ENCODE peak calls at places on chromosomes 12 and 14, in seven cellular contexts. One of them, this sample, is unnamed.
A peak's percentile ranks its signal among the peaks of the same experiment; 100 is the strongest.

GRCh38 chr14:23130875-23131274 is 11.8 kb upstream of the CEBPE start:
- DNase-seq in CD8-positive, alpha-beta memory T cell: no peak
- DNase-seq in NCI-H1417: no peak
- DNase-seq in HuH-7.5: no peak
- DNase-seq in substantia nigra: no peak
- DNase-seq in RPMI7951: no peak
- DNase-seq in neural progenitor cell: no peak
- DNase-seq in this sample: no peak

GRCh38 chr12:84822541-84822940 is 90.1 kb downstream of the SLC6A15 start:
- DNase-seq in CD8-positive, alpha-beta memory T cell: no peak
- DNase-seq in NCI-H1417: no peak
- DNase-seq in HuH-7.5: no peak
- DNase-seq in substantia nigra: no peak
- DNase-seq in RPMI7951: no peak
- DNase-seq in neural progenitor cell: no peak
- DNase-seq in this sample: peak; percentile 11

GRCh38 chr12:96235497-96235826 is 41.3 kb downstream of the ELK3 start:
- DNase-seq in CD8-positive, alpha-beta memory T cell: no peak
- DNase-seq in NCI-H1417: no peak
- DNase-seq in HuH-7.5: no peak
- DNase-seq in substantia nigra: no peak
- DNase-seq in RPMI7951: no peak
- DNase-seq in neural progenitor cell: no peak
- DNase-seq in this sample: no peak

GRCh38 chr14:95174184-95174804 is 17.0 kb upstream of the DICER1 start:
- DNase-seq in CD8-positive, alpha-beta memory T cell: no peak
- DNase-seq in NCI-H1417: no peak
- DNase-seq in HuH-7.5: no peak
- DNase-seq in substantia nigra: no peak
- DNase-seq in RPMI7951: no peak
- DNase-seq in neural progenitor cell: no peak
- DNase-seq in this sample: no peak

GRCh38 chr12:24617471-24617870 is 331.4 kb downstream of the BCAT1 start:
- DNase-seq in CD8-positive, alpha-beta memory T cell: no peak
- DNase-seq in NCI-H1417: no peak
- DNase-seq in HuH-7.5: no peak
- DNase-seq in substantia nigra: no peak
- DNase-seq in RPMI7951: peak; percentile 59
- DNase-seq in neural progenitor cell: no peak
- DNase-seq in this sample: no peak

GRCh38 chr12:121581681-121582439 is 1.0 kb upstream of the KDM2B start:
- DNase-seq in CD8-positive, alpha-beta memory T cell: no peak
- DNase-seq in NCI-H1417: peak; percentile 45
- DNase-seq in HuH-7.5: no peak
- DNase-seq in substantia nigra: peak; percentile 25
- DNase-seq in RPMI7951: peak; percentile 46
- DNase-seq in neural progenitor cell: peak; percentile 47
- DNase-seq in this sample: no peak

GRCh38 chr12:111076611-111077451 is 156.5 kb upstream of the MYL2 start:
- DNase-seq in CD8-positive, alpha-beta memory T cell: no peak
- DNase-seq in NCI-H1417: no peak
- DNase-seq in HuH-7.5: no peak
- DNase-seq in substantia nigra: no peak
- DNase-seq in RPMI7951: no peak
- DNase-seq in neural progenitor cell: peak; percentile 21
- DNase-seq in this sample: no peak

GRCh38 chr12:103841690-103842584 is 903 bp upstream of the NT5DC3 start:
- DNase-seq in CD8-positive, alpha-beta memory T cell: peak; percentile 3
- DNase-seq in NCI-H1417: peak; percentile 65
- DNase-seq in HuH-7.5: peak; percentile 63
- DNase-seq in substantia nigra: peak; percentile 32
- DNase-seq in RPMI7951: peak; percentile 99
- DNase-seq in neural progenitor cell: no peak
- DNase-seq in this sample: no peak

GRCh38 chr12:69570545-69571399 is 14.5 kb upstream of the CCT2 start:
- DNase-seq in CD8-positive, alpha-beta memory T cell: peak; percentile 20
- DNase-seq in NCI-H1417: peak; percentile 73
- DNase-seq in HuH-7.5: no peak
- DNase-seq in substantia nigra: peak; percentile 1
- DNase-seq in RPMI7951: peak; percentile 56
- DNase-seq in neural progenitor cell: peak; percentile 82
- DNase-seq in this sample: no peak